ENCODE peak calls at places on chromosomes 13 and 19, in four cellular contexts. E is K562, M is GM12878, D is HepG2. G is an unnamed sample.

GRCh38 chr19:37855098-37855497 is 51.3 kb downstream of the WDR87 start:
- DNase-seq in E (no peak), M (no peak), D (no peak), G (no peak)

GRCh38 chr19:53907193-53907581 is 1.9 kb upstream of the CACNG7 start:
- DNase-seq in E (no peak), M (no peak), D (no peak), G (no peak)

GRCh38 chr19:41409288-41409687 is 11.7 kb downstream of the BCKDHA start:
- DNase-seq in E (peak), M (no peak), D (peak), G (no peak)

GRCh38 chr13:75771818-75772217 is 135.7 kb downstream of the LMO7 start:
- DNase-seq in E (no peak), M (no peak), D (no peak), G (no peak)

GRCh38 chr13:66312312-66313087 is 917.6 kb downstream of the PCDH9 start:
- DNase-seq in E (no peak), M (no peak), D (peak), G (no peak)

GRCh38 chr13:46905249-46905648 is 8.4 kb upstream of the HTR2A start:
- DNase-seq in E (peak), M (no peak), D (no peak), G (no peak)

GRCh38 chr13:67554746-67555452 is 324.8 kb upstream of the PCDH9 start:
- DNase-seq in E (no peak), M (no peak), D (no peak), G (no peak)

GRCh38 chr13:90454002-90454636 is 893.4 kb upstream of the MIR17HG start:
- DNase-seq in E (no peak), M (no peak), D (no peak), G (no peak)

GRCh38 chr19:3178377-3178972 is at the start of gene S1PR4:
- DNase-seq in E (no peak), M (no peak), D (no peak), G (no peak)

GRCh38 chr19:49155005-49155826 is at the start of gene HRC:
- DNase-seq in E (peak), M (no peak), D (peak), G (no peak)

GRCh38 chr13:45295536-45295935 is 45.4 kb downstream of the TPT1 start:
- DNase-seq in E (no peak), M (no peak), D (no peak), G (no peak)

GRCh38 chr13:37446503-37446902 is 152.1 kb downstream of the POSTN start:
- DNase-seq in E (no peak), M (no peak), D (no peak), G (no peak)

GRCh38 chr13:76425930-76426329 is 460.3 kb downstream of the KCTD12 start:
- DNase-seq in E (no peak), M (no peak), D (no peak), G (no peak)

GRCh38 chr19:18340237-18340989 is at the start of gene PGPEP1:
- DNase-seq in E (peak), M (no peak), D (no peak), G (peak)

GRCh38 chr19:18338471-18339001 is 1.9 kb upstream of the PGPEP1 start:
- DNase-seq in E (no peak), M (no peak), D (no peak), G (no peak)

GRCh38 chr19:18342090-18342632 is 1.8 kb downstream of the PGPEP1 start:
- DNase-seq in E (no peak), M (no peak), D (no peak), G (no peak)

GRCh38 chr19:18339703-18340102 is 695 bp upstream of the PGPEP1 start:
- DNase-seq in E (peak), M (no peak), D (no peak), G (no peak)

DNA sequence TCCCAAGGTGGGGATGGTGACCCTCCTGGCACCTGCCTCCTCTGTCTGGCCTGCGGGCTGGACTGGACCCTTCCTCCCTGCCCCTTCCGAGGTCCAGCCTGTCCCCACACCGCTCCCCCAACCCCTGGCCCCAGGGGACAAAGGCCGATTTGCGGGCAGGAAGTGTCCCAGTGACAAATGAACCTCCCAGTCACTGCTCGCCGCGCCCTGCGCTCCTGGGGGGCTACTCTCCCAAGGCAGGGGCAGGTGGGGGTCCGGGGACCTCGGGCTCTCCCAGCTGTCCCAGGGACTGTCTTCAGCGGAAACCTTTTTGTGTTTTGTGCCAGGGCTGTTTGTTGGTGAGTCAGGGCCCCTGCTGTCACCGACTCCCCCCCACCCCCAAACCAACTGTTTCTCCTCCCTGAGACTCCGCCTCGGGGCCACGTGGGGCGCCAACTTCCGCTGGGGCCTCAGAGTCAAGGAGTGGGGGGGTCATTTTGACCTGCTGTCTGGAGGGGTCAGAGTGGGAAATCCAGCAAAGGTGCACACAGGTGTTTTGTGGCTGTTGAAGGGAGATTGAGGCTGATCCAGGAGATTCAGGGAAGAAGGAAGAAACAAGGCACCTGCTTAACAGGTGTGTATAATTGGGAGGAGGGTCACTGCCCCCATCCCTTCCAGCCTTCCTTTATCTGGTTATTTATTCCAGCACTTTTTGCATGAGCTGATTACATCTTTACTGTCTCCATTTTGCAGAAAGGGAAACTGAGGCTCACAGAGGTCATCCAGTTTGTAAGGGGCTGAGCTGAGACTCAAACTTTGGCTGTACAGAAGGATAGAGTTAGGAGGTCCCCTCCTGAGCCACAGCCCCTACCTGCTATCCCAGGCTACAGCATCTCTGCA is 831 bp downstream of the PGPEP1 start:
- DNase-seq in E (peak), M (no peak), D (peak), G (no peak)
- TF ChIP-seq TARDBP in E (no peak), M (peak), D (peak), G (no peak)

GRCh38 chr13:97004096-97004876 is 10.0 kb upstream of the OXGR1 start:
- DNase-seq in E (no peak), M (no peak), D (peak), G (no peak)

GRCh38 chr13:97003071-97003470 is 8.8 kb upstream of the OXGR1 start:
- DNase-seq in E (no peak), M (no peak), D (no peak), G (no peak)

GRCh38 chr13:97005631-97006262 is 11.5 kb upstream of the OXGR1 start:
- DNase-seq in E (no peak), M (no peak), D (no peak), G (no peak)

GRCh38 chr13:97002581-97002980 is 8.3 kb upstream of the OXGR1 start:
- DNase-seq in E (no peak), M (no peak), D (no peak), G (no peak)

DNA sequence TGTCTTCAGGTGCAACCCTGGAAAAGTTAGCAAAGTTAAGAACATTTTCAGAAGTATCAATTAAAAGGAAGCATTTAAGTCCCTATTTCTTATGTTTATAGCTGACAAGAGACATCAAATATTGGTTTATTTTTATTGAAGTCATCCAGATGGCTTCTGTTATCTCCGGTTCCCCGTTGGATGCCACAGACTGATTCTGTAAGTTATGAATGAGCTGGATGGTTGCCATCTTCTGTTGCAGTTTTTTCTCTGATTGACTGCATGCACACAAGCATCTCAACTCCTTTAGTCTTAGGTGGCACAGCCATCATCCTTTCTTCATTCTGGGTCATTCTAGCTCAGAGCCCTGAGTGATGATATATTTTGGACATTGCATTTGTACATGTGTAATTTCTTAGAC is 10.6 kb upstream of the OXGR1 start:
- DNase-seq in E (no peak), M (no peak), D (no peak), G (no peak)
- TF ChIP-seq TARDBP in E (no peak), M (no peak), D (no peak), G (no peak)

GRCh38 chr13:78147905-78148304 is 229.3 kb upstream of the EDNRB start:
- DNase-seq in E (no peak), M (no peak), D (no peak), G (no peak)
- TF ChIP-seq TARDBP in E (no peak), M (no peak), D (no peak), G (no peak)

DNA sequence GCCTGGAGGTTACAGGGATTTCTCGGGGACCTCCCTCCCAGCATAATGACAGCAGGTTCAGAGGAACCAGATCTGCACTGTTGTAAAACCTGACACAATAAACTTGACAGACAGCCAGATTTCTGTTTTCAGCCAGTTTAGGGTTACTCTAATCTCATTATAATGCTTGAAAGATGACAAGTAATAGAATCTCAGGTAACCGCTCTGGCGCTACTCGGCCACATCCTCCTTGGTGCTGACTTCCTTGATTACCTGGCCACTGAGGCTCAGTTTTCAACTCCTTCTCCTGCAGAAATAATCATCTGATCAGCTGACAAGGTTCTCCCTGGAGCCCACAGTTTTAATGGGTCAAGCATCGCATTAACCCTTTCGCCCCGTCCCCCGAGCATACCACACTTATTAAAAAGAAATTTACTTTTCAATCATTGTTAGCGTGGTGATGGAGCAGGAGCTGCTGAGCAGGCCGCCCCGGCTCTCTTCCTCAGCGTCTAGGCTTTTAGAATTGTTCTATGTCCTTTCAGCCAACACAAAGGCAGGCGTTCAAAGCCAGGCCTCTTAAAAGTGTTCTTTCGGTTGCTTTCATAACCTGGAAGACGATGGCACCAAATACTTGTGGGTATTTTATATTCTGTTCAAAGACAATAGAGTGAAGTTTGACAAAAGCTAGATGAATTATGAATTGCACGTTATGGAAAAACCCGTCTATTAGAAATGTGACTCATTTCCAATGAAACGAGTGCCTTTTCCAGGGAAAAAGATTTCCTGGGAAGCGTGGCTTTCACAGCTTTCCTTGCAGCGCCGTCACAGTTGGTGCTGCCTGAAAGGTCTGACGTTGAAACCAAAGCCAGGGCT is 78.5 kb downstream of the SOX1 start:
- DNase-seq in E (no peak), M (no peak), D (no peak), G (no peak)
- TF ChIP-seq TARDBP in E (no peak), M (no peak), D (no peak), G (no peak)

GRCh38 chr13:80873589-80873988 is 532.7 kb upstream of the SPRY2 start:
- DNase-seq in E (no peak), M (peak), D (no peak), G (no peak)
- TF ChIP-seq TARDBP in E (no peak), M (no peak), D (no peak), G (no peak)

DNA sequence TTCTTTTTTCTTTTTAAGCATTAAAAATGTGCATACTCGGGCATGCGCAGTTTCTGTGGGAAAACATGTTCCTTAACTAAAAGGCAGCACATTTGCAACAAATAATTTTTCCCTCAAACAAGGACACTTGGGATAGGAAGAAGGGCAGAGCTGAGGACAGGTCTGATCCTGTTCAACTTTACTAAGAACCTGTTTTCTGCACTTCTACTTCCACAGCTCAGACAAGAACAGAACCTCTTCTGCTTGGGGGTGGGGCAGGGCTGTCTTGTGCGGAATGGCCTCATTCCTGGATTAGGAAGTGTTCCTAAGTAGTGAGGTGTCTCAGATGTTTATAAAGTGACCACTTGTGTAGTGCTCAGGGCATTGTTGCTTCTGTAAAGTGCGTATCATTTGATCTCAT is 18.3 kb downstream of the SAFB start:
- DNase-seq in E (no peak), M (no peak), D (no peak), G (no peak)
- TF ChIP-seq TARDBP in E (no peak), M (no peak), D (no peak), G (no peak)

GRCh38 chr19:604355-604754 is 14.7 kb downstream of the HCN2 start:
- DNase-seq in E (peak), M (no peak), D (no peak), G (peak)

GRCh38 chr19:608155-609000 is 18.7 kb downstream of the HCN2 start:
- DNase-seq in E (no peak), M (no peak), D (no peak), G (no peak)

GRCh38 chr19:609001-609340 is 19.3 kb downstream of the HCN2 start:
- DNase-seq in E (no peak), M (no peak), D (no peak), G (no peak)

GRCh38 chr19:610071-610800 is 20.6 kb downstream of the HCN2 start:
- DNase-seq in E (no peak), M (no peak), D (no peak), G (no peak)

GRCh38 chr19:607301-608154 is 17.8 kb downstream of the HCN2 start:
- DNase-seq in E (no peak), M (no peak), D (no peak), G (no peak)
- TF ChIP-seq TARDBP in E (no peak), M (no peak), D (no peak), G (no peak)

GRCh38 chr19:51327066-51327985 is 14.6 kb downstream of the VSIG10L start:
- DNase-seq in E (peak), M (no peak), D (peak), G (peak)
- TF ChIP-seq TARDBP in E (no peak), M (no peak), D (peak), G (no peak)